ENCODE peak calls at places on chromosomes 12 and 14, in seven cellular contexts. U, H, V, I, G, W and C are unnamed samples.

GRCh38 chr12:109554761-109555160 is 18.5 kb downstream of the MMAB start:
- DNase-seq in W (no peak), H (no peak), I (no peak), G (no peak), V (no peak), U (no peak), C (no peak)

GRCh38 chr14:39875028-39875427 is 442.8 kb upstream of the FBXO33 start:
- DNase-seq in U (no peak), G (no peak), I (no peak), W (no peak), H (no peak), V (no peak), C (no peak)

GRCh38 chr14:79543966-79544365 is 667.3 kb downstream of the DIO2 start:
- DNase-seq in W (no peak), G (no peak), V (peak), I (peak), H (no peak), U (no peak), C (no peak)

GRCh38 chr12:120314220-120314619 is 12.1 kb downstream of the SIRT4 start:
- DNase-seq in U (no peak), V (peak), G (no peak), H (no peak), W (no peak), I (no peak), C (no peak)

GRCh38 chr14:56855891-56856461 is 45.7 kb upstream of the OTX2 start:
- DNase-seq in H (no peak), W (no peak), G (no peak), V (peak), I (peak), U (no peak), C (no peak)

GRCh38 chr12:27299102-27299501 is 33.5 kb upstream of the BMAL2 start:
- DNase-seq in U (no peak), W (no peak), V (no peak), G (no peak), I (no peak), H (no peak), C (no peak)

GRCh38 chr12:111174283-111175108 is 194.4 kb downstream of the PHETA1 start:
- DNase-seq in V (peak), I (no peak), H (no peak), G (no peak), W (peak), U (no peak), C (no peak)

GRCh38 chr12:15651381-15651780 is 137.8 kb downstream of the EPS8 start:
- DNase-seq in U (no peak), I (no peak), H (no peak), V (no peak), W (no peak), G (no peak), C (no peak)

GRCh38 chr14:100159865-100160533 is 554 bp upstream of the DEGS2 start:
- DNase-seq in U (no peak), I (no peak), H (no peak), G (no peak), V (no peak), W (no peak), C (no peak)

GRCh38 chr12:92431146-92431545 is 271.6 kb upstream of the PLEKHG7 start:
- DNase-seq in W (no peak), G (peak), H (no peak), I (no peak), U (no peak), V (peak), C (no peak)

GRCh38 chr14:101915871-101916815 is 48.2 kb upstream of the DYNC1H1 start:
- DNase-seq in V (peak), G (no peak), I (no peak), H (no peak), W (no peak), U (no peak), C (no peak)

GRCh38 chr14:35088514-35088913 is 33.3 kb downstream of the PPP2R3C start:
- DNase-seq in W (no peak), I (no peak), V (no peak), G (no peak), H (no peak), U (no peak), C (no peak)

GRCh38 chr12:76249501-76249900 is 98.7 kb downstream of the BBS10 start:
- DNase-seq in H (no peak), G (no peak), U (no peak), V (peak), I (no peak), W (no peak), C (no peak)

GRCh38 chr12:1575799-1576401 is 18.5 kb downstream of the FBXL14 start:
- DNase-seq in G (no peak), H (peak), U (no peak), I (no peak), V (no peak), W (peak), C (no peak)

GRCh38 chr14:64549016-64549415 is 745 bp upstream of the PPP1R36 start:
- DNase-seq in V (no peak), W (no peak), G (no peak), U (no peak), H (no peak), I (no peak), C (no peak)

GRCh38 chr12:55972906-55973597 is 826 bp upstream of the RAB5B start:
- DNase-seq in I (no peak), G (no peak), H (no peak), U (no peak), V (no peak), W (no peak), C (no peak)

GRCh38 chr14:68397827-68398226 is 395.0 kb downstream of the ZFP36L1 start:
- DNase-seq in G (no peak), U (no peak), H (peak), V (no peak), I (no peak), W (no peak), C (no peak)

GRCh38 chr14:97943619-97944018 is 1146.4 kb downstream of the VRK1 start:
- DNase-seq in W (no peak), H (no peak), I (peak), G (no peak), U (no peak), V (no peak), C (no peak)

GRCh38 chr12:9906888-9907287 is 25.3 kb downstream of the CLEC2A start:
- DNase-seq in W (no peak), G (no peak), I (no peak), U (peak), H (no peak), V (no peak), C (no peak)

GRCh38 chr14:33836203-33836894 is 114.5 kb downstream of the EGLN3 start:
- DNase-seq in W (no peak), V (no peak), U (no peak), I (no peak), G (no peak), H (no peak), C (no peak)

GRCh38 chr12:4587108-4587507 is 25.1 kb downstream of the DYRK4 start:
- DNase-seq in U (no peak), H (no peak), I (no peak), V (peak), W (no peak), G (no peak), C (no peak)

GRCh38 chr12:12548713-12549112 is 13.9 kb downstream of the DUSP16 start:
- DNase-seq in V (no peak), U (no peak), H (no peak), W (no peak), I (no peak), G (no peak), C (no peak)

GRCh38 chr14:96297000-96297399 is 41.0 kb downstream of the BDKRB1 start:
- DNase-seq in U (no peak), I (no peak), W (no peak), V (no peak), G (no peak), H (no peak), C (no peak)

GRCh38 chr14:96037891-96038557 is 1.1 kb upstream of the C14orf132 start:
- DNase-seq in H (peak), I (no peak), U (no peak), W (no peak), G (no peak), V (peak), C (no peak)

GRCh38 chr14:50156111-50156510 is 39.7 kb upstream of the VCPKMT start:
- DNase-seq in U (no peak), V (no peak), G (no peak), I (no peak), W (no peak), H (no peak), C (no peak)

GRCh38 chr14:67892466-67893120 is 73.0 kb downstream of the RAD51B start:
- DNase-seq in U (no peak), G (no peak), H (no peak), I (no peak), W (peak), V (peak), C (no peak)

GRCh38 chr12:7099290-7099996 is 7.2 kb upstream of the C1R start:
- DNase-seq in H (no peak), I (no peak), G (no peak), W (no peak), V (no peak), U (no peak), C (no peak)

GRCh38 chr14:58415636-58416559 is 11.4 kb downstream of the TIMM9 start:
- DNase-seq in W (no peak), G (no peak), V (no peak), H (no peak), I (no peak), U (no peak), C (no peak)

GRCh38 chr12:130247634-130248237 is 85.5 kb downstream of the FZD10 start:
- DNase-seq in V (no peak), I (no peak), H (no peak), G (no peak), W (no peak), U (no peak), C (no peak)

GRCh38 chr14:86946446-86946845 is 1046.5 kb downstream of the GALC start:
- DNase-seq in V (no peak), U (no peak), W (no peak), I (peak), G (no peak), H (no peak), C (no peak)

GRCh38 chr12:121673013-121673441 is 3.6 kb upstream of the MORN3 start:
- DNase-seq in I (no peak), U (no peak), V (peak), H (no peak), W (peak), G (no peak), C (peak)
- H3K4me3 ChIP-seq in I (peak), U (peak), V (no peak), H (no peak), W (no peak), G (peak), C (peak)

GRCh38 chr14:74571441-74571841 is 40.6 kb downstream of the LTBP2 start:
- DNase-seq in W (no peak), I (no peak), V (no peak), U (no peak), H (no peak), G (no peak), C (no peak)

GRCh38 chr14:74570696-74571095 is 41.3 kb downstream of the LTBP2 start:
- DNase-seq in G (no peak), W (no peak), H (no peak), V (no peak), I (no peak), U (no peak), C (no peak)

GRCh38 chr14:74573421-74574091 is 38.5 kb downstream of the LTBP2 start:
- DNase-seq in H (no peak), V (peak), U (no peak), G (no peak), W (no peak), I (no peak), C (no peak)

GRCh38 chr14:74572829-74573360 is 39.1 kb downstream of the LTBP2 start:
- DNase-seq in V (no peak), G (no peak), U (no peak), I (no peak), W (no peak), H (no peak), C (no peak)

DNA sequence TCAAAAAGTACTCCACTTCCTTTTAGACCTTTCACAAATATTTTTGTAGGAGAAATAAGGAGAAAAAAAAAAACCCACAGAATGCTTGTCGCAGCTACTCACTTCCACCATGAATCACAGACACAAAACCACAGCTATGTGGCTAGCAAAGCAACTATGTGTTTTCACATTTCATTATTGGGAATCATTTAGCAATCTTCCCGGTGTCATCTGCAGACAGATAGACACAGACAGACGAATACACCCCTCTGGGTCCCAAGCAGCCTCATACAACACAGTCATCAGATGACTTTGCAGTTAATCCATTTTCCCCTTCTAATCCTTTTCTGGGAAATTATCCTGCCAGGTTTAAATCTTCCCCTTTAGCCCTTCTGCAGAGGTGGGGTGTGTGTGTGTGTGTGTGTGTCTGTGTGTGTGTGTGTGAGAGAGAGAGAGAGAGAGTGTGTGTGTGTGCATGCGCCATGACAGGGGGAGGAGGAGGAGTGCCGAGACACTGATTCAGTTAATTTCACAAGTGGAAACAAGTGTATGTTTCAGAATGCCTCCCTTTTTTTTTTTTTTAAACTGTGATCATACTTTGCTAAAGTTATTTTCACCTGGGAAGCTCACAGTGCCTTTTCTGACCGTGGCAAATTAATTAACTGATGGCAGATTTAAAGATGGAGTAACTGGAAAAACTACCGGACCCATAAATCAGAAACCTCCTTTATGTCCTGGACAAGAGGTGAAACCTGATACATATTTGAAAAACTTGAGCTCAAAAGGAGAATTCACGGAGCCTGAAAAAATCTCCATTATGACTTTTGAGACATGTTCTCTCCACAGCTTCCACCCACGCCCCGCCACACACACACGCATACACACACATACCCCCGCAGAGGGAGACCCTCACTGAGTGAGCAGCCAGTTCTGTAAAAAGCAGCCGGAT is 39.9 kb downstream of the LTBP2 start:
- DNase-seq in W (peak), V (no peak), I (no peak), G (no peak), U (no peak), H (peak), C (no peak)
- H3K4me3 ChIP-seq in W (no peak), V (no peak), I (no peak), G (no peak), U (no peak), H (no peak), C (no peak)

GRCh38 chr12:43880547-43880946 is 44.7 kb downstream of the TMEM117 start:
- DNase-seq in H (no peak), I (no peak), U (no peak), W (no peak), V (no peak), G (no peak), C (no peak)
- H3K4me3 ChIP-seq in H (no peak), I (no peak), U (no peak), W (no peak), V (no peak), G (no peak), C (no peak)

GRCh38 chr12:127546721-127547505 is 720.1 kb upstream of the TMEM132C start:
- DNase-seq in V (no peak), W (no peak), I (no peak), G (no peak), H (no peak), U (no peak), C (no peak)
- H3K4me3 ChIP-seq in V (no peak), W (no peak), I (no peak), G (no peak), H (no peak), U (no peak), C (no peak)

GRCh38 chr14:104724981-104725771 is 1.1 kb downstream of the ADSS1 start:
- DNase-seq in H (peak), I (peak), W (peak), G (no peak), U (no peak), V (peak), C (no peak)
- H3K4me3 ChIP-seq in H (peak), I (peak), W (no peak), G (no peak), U (no peak), V (peak), C (no peak)

DNA sequence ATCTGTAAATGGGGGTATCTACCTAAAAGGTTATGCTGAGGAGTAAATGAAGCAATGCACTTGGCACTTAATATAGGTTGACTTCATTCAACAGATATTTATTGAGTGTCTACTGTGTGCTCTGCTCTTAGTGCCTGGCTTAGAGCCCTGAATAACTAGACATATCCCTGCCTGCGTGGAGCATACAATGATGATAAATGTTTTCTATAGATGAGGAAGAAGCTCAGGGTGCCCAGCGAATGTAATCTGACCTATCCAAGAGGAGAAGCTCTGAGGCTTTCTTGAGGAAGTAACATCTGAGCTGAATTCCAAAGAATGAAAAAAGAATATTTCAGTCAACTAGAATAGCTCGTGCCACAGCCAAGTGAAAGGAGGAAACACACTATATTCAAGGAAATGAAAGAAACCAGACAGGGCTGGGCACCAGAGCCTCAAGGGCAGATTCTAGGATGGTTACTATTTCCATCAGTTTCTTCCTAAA is 17.9 kb upstream of the HIGD1C start:
- DNase-seq in G (no peak), V (no peak), H (no peak), W (peak), U (no peak), I (no peak), C (no peak)
- H3K4me3 ChIP-seq in G (no peak), V (no peak), H (no peak), W (no peak), U (no peak), I (no peak), C (no peak)

DNA sequence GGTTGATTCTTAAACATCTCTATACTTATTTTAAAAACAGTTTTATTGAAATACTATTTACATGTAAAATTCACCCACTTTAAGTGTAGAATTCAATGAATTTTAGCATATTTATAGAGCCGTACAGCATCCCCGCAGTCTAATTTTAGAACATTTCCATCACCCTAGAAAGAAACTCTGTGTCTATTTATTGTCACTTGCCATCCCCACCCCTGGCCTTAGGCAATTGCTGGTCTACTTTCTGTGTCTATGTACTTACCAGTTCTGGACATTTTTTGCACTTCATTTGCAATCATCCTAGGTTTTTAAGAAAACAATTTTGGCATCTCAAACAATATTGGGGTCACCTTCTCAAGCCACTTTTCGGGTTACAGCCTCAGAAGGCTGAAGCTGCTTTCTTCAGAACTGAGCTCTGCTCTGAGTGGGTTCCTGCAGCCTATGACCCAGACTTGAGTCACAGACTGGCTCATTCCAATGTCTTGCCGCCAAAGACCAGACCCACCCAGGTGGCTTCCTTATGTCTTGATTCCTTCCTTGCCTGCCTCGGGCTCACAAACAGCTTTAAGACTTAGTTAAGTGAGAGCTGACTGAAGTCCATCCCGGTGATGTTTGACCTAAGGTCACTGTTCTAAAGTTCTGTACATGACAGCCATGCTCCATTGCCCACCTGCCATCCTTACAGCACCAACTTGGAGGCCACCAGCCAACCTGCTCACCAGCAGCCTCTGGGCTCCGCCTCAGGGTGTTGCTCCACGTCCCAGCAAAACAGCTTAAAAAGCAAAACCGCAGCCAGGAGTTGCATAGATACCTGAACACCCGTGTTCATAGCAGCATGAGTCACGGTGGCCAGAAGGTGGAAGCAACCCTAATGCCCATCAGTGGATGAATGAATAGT is 131.5 kb downstream of the CHST11 start:
- DNase-seq in U (no peak), H (no peak), G (no peak), V (no peak), I (no peak), W (no peak), C (no peak)
- H3K4me3 ChIP-seq in U (no peak), H (no peak), G (no peak), V (no peak), I (no peak), W (no peak), C (no peak)

DNA sequence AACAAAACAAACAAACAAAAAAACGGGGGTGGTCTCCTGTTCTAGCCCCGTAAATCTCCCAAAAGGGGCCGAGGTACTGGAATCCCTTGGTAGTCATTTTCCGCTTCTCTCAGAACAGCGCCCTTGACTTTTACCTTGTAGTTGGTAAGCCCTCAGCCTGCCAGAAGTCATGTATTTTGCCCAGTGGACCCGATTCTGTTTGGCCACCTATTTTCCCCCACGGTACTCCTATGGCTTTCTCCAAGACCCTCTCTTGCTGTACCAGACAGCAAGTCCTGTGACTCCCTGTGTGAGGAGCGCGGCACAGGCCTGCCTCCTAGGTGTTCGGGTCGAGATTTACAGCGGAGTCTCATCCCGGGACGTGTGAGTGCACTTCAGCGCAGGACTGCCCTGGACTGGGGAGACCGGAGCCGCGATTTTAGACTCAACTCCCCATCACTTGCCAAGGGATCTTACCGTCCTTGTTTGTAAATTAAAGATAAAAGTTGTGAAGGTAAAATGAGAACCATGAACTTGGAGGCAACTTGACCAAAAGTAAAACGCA is 1.1 kb upstream of the MBD6 start:
- DNase-seq in G (peak), W (peak), U (no peak), H (peak), I (peak), V (peak), C (no peak)
- H3K4me3 ChIP-seq in G (peak), W (no peak), U (peak), H (peak), I (peak), V (peak), C (peak)